ENCODE peak calls at places on chromosome 5, in six cellular contexts. Q is body of pancreas, H is stomach, A is IMR-90, I is astrocyte, X is uterus. P is an unnamed sample.

GRCh38 chr5:68384936-68385594 is 169.5 kb downstream of the PIK3R1 start:
- DNase-seq in Q (no peak), H (no peak), A (no peak), I (no peak), X (no peak), P (no peak)

GRCh38 chr5:107514305-107514704 is 156.4 kb downstream of the EFNA5 start:
- DNase-seq in Q (no peak), H (no peak), A (peak; percentile 28), I (peak; percentile 59), X (no peak), P (no peak)

GRCh38 chr5:122163151-122164069 is 34.1 kb downstream of the ZNF474 start:
- DNase-seq in Q (no peak), H (no peak), A (peak; percentile 95), I (peak; percentile 97), X (no peak), P (peak; percentile 73)

GRCh38 chr5:134477462-134478245 is 47.8 kb upstream of the JADE2 start:
- DNase-seq in Q (no peak), H (no peak), A (no peak), I (no peak), X (no peak), P (no peak)

GRCh38 chr5:142186821-142187594 is 78.4 kb downstream of the NDFIP1 start:
- DNase-seq in Q (no peak), H (peak; percentile 43), A (no peak), I (no peak), X (no peak), P (no peak)

GRCh38 chr5:138955013-138955660 is 80.0 kb upstream of the LRRTM2 start:
- DNase-seq in Q (no peak), H (peak; percentile 24), A (peak; percentile 22), I (no peak), X (no peak), P (no peak)

GRCh38 chr5:169591636-169592035 is 8.1 kb downstream of the SPDL1 start:
- DNase-seq in Q (no peak), H (no peak), A (peak; percentile 88), I (peak; percentile 95), X (no peak), P (peak; percentile 46)

GRCh38 chr5:128252794-128253193 is 169.2 kb downstream of the SLC12A2 start:
- DNase-seq in Q (no peak), H (no peak), A (peak; percentile 49), I (peak; percentile 3), X (no peak), P (no peak)

GRCh38 chr5:77145666-77146065 is 58.6 kb upstream of the ZBED3 start:
- DNase-seq in Q (no peak), H (no peak), A (peak; percentile 67), I (peak; percentile 44), X (no peak), P (no peak)

GRCh38 chr5:135977375-135977928 is 22.7 kb upstream of the LECT2 start:
- DNase-seq in Q (peak; percentile 72), H (peak; percentile 72), A (peak; percentile 30), I (peak; percentile 61), X (no peak), P (no peak)

GRCh38 chr5:141558150-141558549 is 60.6 kb downstream of the DIAPH1 start:
- DNase-seq in Q (no peak), H (no peak), A (peak; percentile 15), I (peak; percentile 65), X (no peak), P (no peak)

GRCh38 chr5:84961903-84962302 is 577.2 kb upstream of the EDIL3 start:
- DNase-seq in Q (no peak), H (no peak), A (no peak), I (no peak), X (no peak), P (no peak)

GRCh38 chr5:2125901-2126265 is 243.2 kb upstream of the IRX4 start:
- DNase-seq in Q (no peak), H (no peak), A (no peak), I (no peak), X (no peak), P (no peak)

GRCh38 chr5:439636-440035 is 3.3 kb upstream of the EXOC3 start:
- DNase-seq in Q (no peak), H (no peak), A (no peak), I (no peak), X (no peak), P (no peak)

GRCh38 chr5:633521-633955 is 21.4 kb downstream of the CEP72 start:
- DNase-seq in Q (no peak), H (no peak), A (peak; percentile 91), I (peak; percentile 71), X (no peak), P (peak; percentile 48)

GRCh38 chr5:393846-394275 is 49.1 kb upstream of the EXOC3 start:
- DNase-seq in Q (no peak), H (no peak), A (peak; percentile 39), I (no peak), X (no peak), P (no peak)

GRCh38 chr5:101080485-101081240 is 177.6 kb upstream of the ST8SIA4 start:
- DNase-seq in Q (no peak), H (no peak), A (no peak), I (peak; percentile 42), X (no peak), P (no peak)

GRCh38 chr5:6728011-6728794 is 15.0 kb downstream of the TENT4A start:
- DNase-seq in Q (no peak), H (no peak), A (no peak), I (no peak), X (no peak), P (no peak)

GRCh38 chr5:172453206-172453985 is 929 bp downstream of the SH3PXD2B start:
- DNase-seq in Q (peak; percentile 56), H (peak; percentile 34), A (peak; percentile 74), I (peak; percentile 69), X (peak; percentile 69), P (no peak)

GRCh38 chr5:172142709-172143215 is 45.3 kb downstream of the STK10 start:
- DNase-seq in Q (no peak), H (no peak), A (peak; percentile 55), I (peak; percentile 45), X (no peak), P (no peak)

GRCh38 chr5:73447234-73448071 is 1.1 kb downstream of the FOXD1 start:
- DNase-seq in Q (no peak), H (no peak), A (peak; percentile 75), I (peak; percentile 61), X (peak; percentile 31), P (no peak)

GRCh38 chr5:1003296-1003937 is 5.2 kb upstream of the NKD2 start:
- DNase-seq in Q (peak; percentile 34), H (peak; percentile 26), A (no peak), I (no peak), X (peak; percentile 16), P (no peak)

GRCh38 chr5:64680289-64680688 is 10.0 kb upstream of the SHISAL2B start:
- DNase-seq in Q (no peak), H (no peak), A (no peak), I (no peak), X (no peak), P (no peak)

GRCh38 chr5:10478436-10478835 is 36.8 kb downstream of the ROPN1L start:
- DNase-seq in Q (no peak), H (no peak), A (peak; percentile 47), I (peak; percentile 64), X (no peak), P (no peak)

GRCh38 chr5:172123269-172123692 is 64.7 kb downstream of the STK10 start:
- DNase-seq in Q (peak; percentile 48), H (peak; percentile 56), A (peak; percentile 67), I (peak; percentile 47), X (no peak), P (no peak)

GRCh38 chr5:131720714-131721113 is 76.1 kb downstream of the FNIP1 start:
- DNase-seq in Q (no peak), H (no peak), A (no peak), I (peak; percentile 20), X (no peak), P (no peak)

GRCh38 chr5:89246252-89246651 is 363.3 kb upstream of the MEF2C start:
- DNase-seq in Q (no peak), H (no peak), A (peak; percentile 17), I (peak; percentile 51), X (no peak), P (no peak)

GRCh38 chr5:102528600-102528999 is 29.8 kb upstream of the SLCO6A1 start:
- DNase-seq in Q (no peak), H (no peak), A (no peak), I (no peak), X (no peak), P (no peak)

GRCh38 chr5:11602298-11602697 is 301.9 kb downstream of the CTNND2 start:
- DNase-seq in Q (no peak), H (no peak), A (no peak), I (no peak), X (no peak), P (no peak)

GRCh38 chr5:111670826-111671492 is 86.0 kb downstream of the NREP start:
- DNase-seq in Q (no peak), H (no peak), A (peak; percentile 30), I (no peak), X (no peak), P (no peak)

GRCh38 chr5:10745133-10745532 is 15.9 kb downstream of the DAP start:
- DNase-seq in Q (no peak), H (no peak), A (peak; percentile 33), I (no peak), X (no peak), P (no peak)

GRCh38 chr5:155969510-155969909 is 357.5 kb upstream of the SGCD start:
- DNase-seq in Q (no peak), H (no peak), A (no peak), I (no peak), X (no peak), P (no peak)

GRCh38 chr5:97101189-97101910 is 41.1 kb downstream of the LIX1 start:
- DNase-seq in Q (no peak), H (no peak), A (peak; percentile 20), I (peak; percentile 25), X (no peak), P (no peak)
- H3K27ac ChIP-seq in Q (no peak overlapping the region), H (no peak overlapping the region), A (no peak overlapping the region), I (no peak overlapping the region), X (no peak overlapping the region), P (no peak overlapping the region)

GRCh38 chr5:148391422-148391821 is 7.7 kb downstream of the FBXO38 start:
- DNase-seq in Q (no peak), H (no peak), A (peak; percentile 28), I (peak; percentile 10), X (no peak), P (no peak)
- TF ChIP-seq CTCF in Q (no peak), H (no peak), A (no peak), I (no peak), X (no peak), P (no peak)

DNA sequence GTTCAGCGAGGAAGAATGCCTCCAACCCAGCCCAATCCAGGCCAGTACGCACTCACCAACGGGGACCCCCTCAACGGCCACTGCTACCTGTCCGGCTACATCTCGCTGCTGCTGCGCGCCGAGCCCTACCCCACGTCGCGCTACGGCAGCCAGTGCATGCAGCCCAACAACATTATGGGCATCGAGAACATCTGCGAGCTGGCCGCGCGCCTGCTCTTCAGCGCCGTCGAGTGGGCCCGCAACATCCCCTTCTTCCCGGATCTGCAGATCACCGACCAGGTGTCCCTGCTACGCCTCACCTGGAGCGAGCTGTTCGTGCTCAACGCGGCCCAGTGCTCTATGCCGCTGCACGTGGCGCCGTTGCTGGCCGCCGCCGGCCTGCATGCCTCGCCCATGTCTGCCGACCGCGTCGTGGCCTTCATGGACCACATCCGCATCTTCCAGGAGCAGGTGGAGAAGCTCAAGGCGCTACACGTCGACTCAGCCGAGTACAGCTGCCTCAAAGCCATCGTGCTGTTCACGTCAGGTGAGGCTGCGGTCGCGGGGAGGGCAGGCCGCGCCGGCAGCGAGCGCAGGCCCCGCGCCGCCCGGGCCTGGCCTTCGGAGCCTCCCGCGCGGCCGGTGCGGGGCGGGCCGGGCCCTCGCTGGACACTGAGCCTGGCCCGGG is 5.0 kb downstream of the NR2F1 start:
- DNase-seq in Q (no peak), H (no peak), A (no peak), I (no peak), X (no peak), P (no peak)
- H3K4me3 ChIP-seq in Q (no peak overlapping the region), H (peak overlapping the region; percentile 64), A (peak overlapping the region; percentile 99), I (peak overlapping the region; percentile 93), X (no peak overlapping the region), P (peak overlapping the region; percentile 92)

GRCh38 chr5:180338001-180338707 is 15.0 kb downstream of the GFPT2 start:
- DNase-seq in Q (no peak), H (no peak), A (no peak), I (no peak), X (no peak), P (no peak)
- H3K27ac ChIP-seq in Q (no peak overlapping the region), H (no peak overlapping the region), A (no peak overlapping the region), I (no peak overlapping the region), X (no peak overlapping the region), P (no peak overlapping the region)

P was measured in AG04450.